ENCODE peak calls at places on chromosomes 13 and 19, in seven cellular contexts. One of them, this sample, is unnamed.

GRCh38 chr19:14614099-14614412 is 31.2 kb downstream of the CLEC17A start:
- DNase-seq in AG10803: no peak
- DNase-seq in AG09319: no peak
- DNase-seq in GM12878: peak; percentile 38
- DNase-seq in neural progenitor cell: no peak
- DNase-seq in lower lobe of right lung: peak; percentile 63
- DNase-seq in coronary artery: no peak
- DNase-seq in this sample: no peak

GRCh38 chr19:787551-787950 is 9.7 kb upstream of the PTBP1 start:
- DNase-seq in AG10803: no peak
- DNase-seq in AG09319: no peak
- DNase-seq in GM12878: no peak
- DNase-seq in neural progenitor cell: no peak
- DNase-seq in lower lobe of right lung: no peak
- DNase-seq in coronary artery: no peak
- DNase-seq in this sample: no peak

GRCh38 chr19:28468701-28469459 is 744.1 kb downstream of the UQCRFS1 start:
- DNase-seq in AG10803: peak; percentile 49
- DNase-seq in AG09319: no peak
- DNase-seq in GM12878: no peak
- DNase-seq in neural progenitor cell: peak; percentile 48
- DNase-seq in lower lobe of right lung: peak; percentile 56
- DNase-seq in coronary artery: no peak
- DNase-seq in this sample: no peak

GRCh38 chr19:35409191-35409590 is 38.3 kb downstream of the GPR42 start:
- DNase-seq in AG10803: no peak
- DNase-seq in AG09319: no peak
- DNase-seq in GM12878: no peak
- DNase-seq in neural progenitor cell: no peak
- DNase-seq in lower lobe of right lung: no peak
- DNase-seq in coronary artery: no peak
- DNase-seq in this sample: no peak

GRCh38 chr13:36764536-36764935 is 54.5 kb upstream of the RFXAP start:
- DNase-seq in AG10803: no peak
- DNase-seq in AG09319: no peak
- DNase-seq in GM12878: no peak
- DNase-seq in neural progenitor cell: no peak
- DNase-seq in lower lobe of right lung: no peak
- DNase-seq in coronary artery: no peak
- DNase-seq in this sample: no peak

GRCh38 chr13:53112522-53112921 is 83.9 kb downstream of the OLFM4 start:
- DNase-seq in AG10803: no peak
- DNase-seq in AG09319: no peak
- DNase-seq in GM12878: no peak
- DNase-seq in neural progenitor cell: no peak
- DNase-seq in lower lobe of right lung: no peak
- DNase-seq in coronary artery: no peak
- DNase-seq in this sample: no peak

GRCh38 chr13:34967851-34968562 is 25.9 kb downstream of the NBEA start:
- DNase-seq in AG10803: no peak
- DNase-seq in AG09319: no peak
- DNase-seq in GM12878: no peak
- DNase-seq in neural progenitor cell: no peak
- DNase-seq in lower lobe of right lung: no peak
- DNase-seq in coronary artery: no peak
- DNase-seq in this sample: no peak

GRCh38 chr13:112443191-112444000 is 67.2 kb downstream of the SPACA7 start:
- DNase-seq in AG10803: no peak
- DNase-seq in AG09319: no peak
- DNase-seq in GM12878: no peak
- DNase-seq in neural progenitor cell: peak; percentile 81
- DNase-seq in lower lobe of right lung: no peak
- DNase-seq in coronary artery: peak; percentile 54
- DNase-seq in this sample: peak; percentile 78

GRCh38 chr13:85665286-85665685 is 133.9 kb downstream of the SLITRK6 start:
- DNase-seq in AG10803: no peak
- DNase-seq in AG09319: no peak
- DNase-seq in GM12878: no peak
- DNase-seq in neural progenitor cell: no peak
- DNase-seq in lower lobe of right lung: no peak
- DNase-seq in coronary artery: no peak
- DNase-seq in this sample: no peak

GRCh38 chr19:19568802-19569756 is 31.0 kb downstream of the CILP2 start:
- DNase-seq in AG10803: peak; percentile 50
- DNase-seq in AG09319: no peak
- DNase-seq in GM12878: no peak
- DNase-seq in neural progenitor cell: no peak
- DNase-seq in lower lobe of right lung: no peak
- DNase-seq in coronary artery: no peak
- DNase-seq in this sample: no peak

GRCh38 chr19:8491574-8491973 is 10.9 kb downstream of the PRAM1 start:
- DNase-seq in AG10803: no peak
- DNase-seq in AG09319: no peak
- DNase-seq in GM12878: no peak
- DNase-seq in neural progenitor cell: no peak
- DNase-seq in lower lobe of right lung: no peak
- DNase-seq in coronary artery: no peak
- DNase-seq in this sample: no peak

GRCh38 chr19:40232479-40232878 is 6.0 kb upstream of the CCNP start:
- DNase-seq in AG10803: no peak
- DNase-seq in AG09319: no peak
- DNase-seq in GM12878: no peak
- DNase-seq in neural progenitor cell: no peak
- DNase-seq in lower lobe of right lung: no peak
- DNase-seq in coronary artery: no peak
- DNase-seq in this sample: no peak

GRCh38 chr13:96792188-96792587 is 202.1 kb downstream of the OXGR1 start:
- DNase-seq in AG10803: no peak
- DNase-seq in AG09319: no peak
- DNase-seq in GM12878: no peak
- DNase-seq in neural progenitor cell: no peak
- DNase-seq in lower lobe of right lung: no peak
- DNase-seq in coronary artery: no peak
- DNase-seq in this sample: no peak

GRCh38 chr13:96792736-96793444 is 201.4 kb downstream of the OXGR1 start:
- DNase-seq in AG10803: no peak
- DNase-seq in AG09319: no peak
- DNase-seq in GM12878: no peak
- DNase-seq in neural progenitor cell: no peak
- DNase-seq in lower lobe of right lung: no peak
- DNase-seq in coronary artery: no peak
- DNase-seq in this sample: no peak

GRCh38 chr13:96796234-96796633 is 198.0 kb downstream of the OXGR1 start:
- DNase-seq in AG10803: no peak
- DNase-seq in AG09319: no peak
- DNase-seq in GM12878: no peak
- DNase-seq in neural progenitor cell: no peak
- DNase-seq in lower lobe of right lung: no peak
- DNase-seq in coronary artery: no peak
- DNase-seq in this sample: no peak
- TF ChIP-seq CTCF in AG10803: no peak
- TF ChIP-seq CTCF in AG09319: no peak
- TF ChIP-seq CTCF in GM12878: no peak
- TF ChIP-seq CTCF in neural progenitor cell: peak; percentile 20
- TF ChIP-seq CTCF in lower lobe of right lung: no peak
- TF ChIP-seq CTCF in coronary artery: no peak
- TF ChIP-seq CTCF in this sample: no peak

GRCh38 chr19:34017024-34017423 is 155.3 kb upstream of the LSM14A start:
- DNase-seq in AG10803: no peak
- DNase-seq in AG09319: no peak
- DNase-seq in GM12878: no peak
- DNase-seq in neural progenitor cell: no peak
- DNase-seq in lower lobe of right lung: no peak
- DNase-seq in coronary artery: no peak
- DNase-seq in this sample: no peak
- TF ChIP-seq CTCF in AG10803: no peak
- TF ChIP-seq CTCF in AG09319: no peak
- TF ChIP-seq CTCF in GM12878: no peak
- TF ChIP-seq CTCF in neural progenitor cell: no peak
- TF ChIP-seq CTCF in lower lobe of right lung: no peak
- TF ChIP-seq CTCF in coronary artery: no peak
- TF ChIP-seq CTCF in this sample: no peak

DNA sequence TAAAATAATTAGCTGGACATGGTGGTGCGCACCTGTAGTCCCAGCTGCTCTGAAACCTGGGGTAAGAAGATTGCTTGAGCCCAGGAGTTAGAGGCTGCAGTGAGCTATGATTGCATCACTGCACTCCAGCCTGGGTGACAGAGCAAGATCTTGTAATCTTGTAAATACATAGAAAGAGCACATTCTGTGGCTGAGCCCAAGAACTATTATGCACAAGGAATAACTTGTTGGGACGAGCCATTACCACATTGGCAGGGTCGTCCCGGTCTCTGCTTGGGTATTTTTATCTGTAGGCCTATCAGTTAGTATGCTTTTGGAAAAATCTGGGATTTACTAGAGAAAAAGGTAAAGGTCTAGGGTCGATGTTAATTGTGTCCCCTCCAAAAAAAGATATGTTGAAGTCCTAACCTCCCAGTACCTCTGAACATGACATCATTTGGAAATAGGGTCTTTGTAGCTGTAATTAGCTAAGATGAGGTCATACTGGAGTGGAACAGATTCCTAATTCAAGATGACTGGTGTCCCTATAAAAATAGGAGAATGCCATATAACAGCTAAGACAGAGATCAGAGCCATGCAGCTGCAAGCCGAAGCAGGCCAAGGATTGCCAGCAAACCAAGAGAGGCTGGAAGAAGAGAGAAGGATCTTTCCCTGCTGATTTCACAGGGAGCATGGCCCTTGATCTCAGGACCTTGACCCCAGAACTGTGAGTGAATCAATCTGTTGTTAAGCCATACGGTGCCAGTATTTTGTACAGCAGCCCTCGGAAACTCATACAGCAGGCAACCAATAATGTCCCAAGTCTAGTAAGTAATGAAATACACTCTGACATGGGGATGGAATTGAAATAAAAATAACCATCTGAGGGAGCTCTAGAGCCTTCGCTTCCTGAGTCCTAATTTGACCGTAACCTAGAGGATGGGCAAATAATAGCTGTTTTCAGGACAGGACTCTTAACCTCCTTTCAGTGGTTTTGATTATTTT is 77.0 kb downstream of the TM9SF2 start:
- DNase-seq in AG10803: peak; percentile 11
- DNase-seq in AG09319: no peak
- DNase-seq in GM12878: no peak
- DNase-seq in neural progenitor cell: no peak
- DNase-seq in lower lobe of right lung: no peak
- DNase-seq in coronary artery: no peak
- DNase-seq in this sample: no peak
- TF ChIP-seq CTCF in AG10803: peak; percentile 34
- TF ChIP-seq CTCF in AG09319: peak; percentile 31
- TF ChIP-seq CTCF in GM12878: peak; percentile 17
- TF ChIP-seq CTCF in neural progenitor cell: peak; percentile 30
- TF ChIP-seq CTCF in lower lobe of right lung: peak; percentile 19
- TF ChIP-seq CTCF in coronary artery: no peak
- TF ChIP-seq CTCF in this sample: peak; percentile 55

GRCh38 chr19:48630289-48631036 is 6.7 kb downstream of the DBP start:
- DNase-seq in AG10803: no peak
- DNase-seq in AG09319: no peak
- DNase-seq in GM12878: no peak
- DNase-seq in neural progenitor cell: peak; percentile 80
- DNase-seq in lower lobe of right lung: peak; percentile 75
- DNase-seq in coronary artery: no peak
- DNase-seq in this sample: no peak
- TF ChIP-seq CTCF in AG10803: no peak
- TF ChIP-seq CTCF in AG09319: no peak
- TF ChIP-seq CTCF in GM12878: no peak
- TF ChIP-seq CTCF in neural progenitor cell: peak; percentile 33
- TF ChIP-seq CTCF in lower lobe of right lung: peak; percentile 17
- TF ChIP-seq CTCF in coronary artery: no peak
- TF ChIP-seq CTCF in this sample: peak; percentile 45

DNA sequence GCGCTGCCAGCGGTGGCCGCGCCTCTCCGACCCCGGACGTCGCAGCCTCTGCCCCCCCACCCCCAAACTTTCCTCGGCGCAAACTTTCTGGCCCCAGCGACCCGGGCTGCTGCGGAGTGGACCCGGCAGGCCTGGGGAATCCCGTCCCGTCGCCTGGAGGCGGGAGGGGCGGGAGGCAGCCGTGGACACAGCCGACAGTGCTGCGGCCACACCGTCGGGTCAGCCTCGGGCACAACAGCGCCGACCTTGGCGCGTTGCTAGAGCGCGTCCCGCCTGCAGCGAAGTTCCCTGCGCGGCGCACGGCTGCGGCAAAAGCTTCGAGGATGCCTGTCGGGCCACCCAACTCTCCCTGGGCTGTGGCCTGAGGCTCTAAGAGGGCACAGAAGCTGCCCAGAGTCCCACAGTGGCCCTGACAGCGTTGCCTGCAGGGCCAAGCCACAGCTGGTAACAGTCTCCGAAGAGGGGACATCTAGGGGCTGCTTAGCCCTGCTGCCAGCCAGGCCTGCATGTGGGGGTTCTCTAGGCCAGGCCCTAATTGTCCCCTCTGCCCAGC is 1.3 kb downstream of the NFIX start:
- DNase-seq in AG10803: peak; percentile 45
- DNase-seq in AG09319: no peak
- DNase-seq in GM12878: no peak
- DNase-seq in neural progenitor cell: peak; percentile 73
- DNase-seq in lower lobe of right lung: no peak
- DNase-seq in coronary artery: no peak
- DNase-seq in this sample: no peak
- TF ChIP-seq CTCF in AG10803: peak; percentile 14
- TF ChIP-seq CTCF in AG09319: no peak
- TF ChIP-seq CTCF in GM12878: no peak
- TF ChIP-seq CTCF in neural progenitor cell: peak; percentile 27
- TF ChIP-seq CTCF in lower lobe of right lung: peak; percentile 15
- TF ChIP-seq CTCF in coronary artery: no peak
- TF ChIP-seq CTCF in this sample: no peak

GRCh38 chr19:54653181-54653809 is 9.5 kb upstream of the LILRB4 start:
- DNase-seq in AG10803: peak; percentile 10
- DNase-seq in AG09319: no peak
- DNase-seq in GM12878: no peak
- DNase-seq in neural progenitor cell: no peak
- DNase-seq in lower lobe of right lung: no peak
- DNase-seq in coronary artery: no peak
- DNase-seq in this sample: no peak
- TF ChIP-seq CTCF in AG10803: peak; percentile 43
- TF ChIP-seq CTCF in AG09319: peak; percentile 5
- TF ChIP-seq CTCF in GM12878: peak; percentile 67
- TF ChIP-seq CTCF in neural progenitor cell: peak; percentile 36
- TF ChIP-seq CTCF in lower lobe of right lung: peak; percentile 60
- TF ChIP-seq CTCF in coronary artery: no peak
- TF ChIP-seq CTCF in this sample: peak; percentile 36

GRCh38 chr13:45464687-45465453 is at the start of gene COG3:
- DNase-seq in AG10803: peak; percentile 97
- DNase-seq in AG09319: peak; percentile 94
- DNase-seq in GM12878: peak; percentile 92
- DNase-seq in neural progenitor cell: peak; percentile 93
- DNase-seq in lower lobe of right lung: peak; percentile 95
- DNase-seq in coronary artery: peak; percentile 96
- DNase-seq in this sample: peak; percentile 97
- TF ChIP-seq CTCF in AG10803: peak; percentile 49
- TF ChIP-seq CTCF in AG09319: peak; percentile 35
- TF ChIP-seq CTCF in GM12878: no peak
- TF ChIP-seq CTCF in neural progenitor cell: peak; percentile 44
- TF ChIP-seq CTCF in lower lobe of right lung: peak; percentile 43
- TF ChIP-seq CTCF in coronary artery: no peak
- TF ChIP-seq CTCF in this sample: no peak